ENCODE peak calls at places on chromosome 3, in ten cellular contexts. One of them, this sample, is unnamed. For H3K4me1, the result is how much of the 10 kb centered on the place peaks cover.

GRCh38 chr3:69294014-69294771 is 91.7 kb downstream of the FRMD4B start:
- DNase-seq in K562: no peak
- DNase-seq in hepatocyte: peak
- DNase-seq in trophoblast cell: peak
- DNase-seq in H9: no peak
- DNase-seq in fibroblast of lung: peak
- DNase-seq in endothelial cell of umbilical vein: no peak
- DNase-seq in neuronal stem cell: no peak
- DNase-seq in PC-3: peak
- DNase-seq in astrocyte: peak
- DNase-seq in this sample: peak

GRCh38 chr3:38805765-38806386 is 10.1 kb downstream of the SCN10A start:
- DNase-seq in K562: peak
- DNase-seq in hepatocyte: peak
- DNase-seq in trophoblast cell: peak
- DNase-seq in H9: peak
- DNase-seq in fibroblast of lung: peak
- DNase-seq in endothelial cell of umbilical vein: peak
- DNase-seq in neuronal stem cell: peak
- DNase-seq in PC-3: peak
- DNase-seq in astrocyte: peak
- DNase-seq in this sample: peak

GRCh38 chr3:143360244-143360643 is 240.7 kb downstream of the CHST2 start:
- DNase-seq in K562: no peak
- DNase-seq in hepatocyte: no peak
- DNase-seq in trophoblast cell: no peak
- DNase-seq in H9: no peak
- DNase-seq in fibroblast of lung: peak
- DNase-seq in endothelial cell of umbilical vein: no peak
- DNase-seq in neuronal stem cell: no peak
- DNase-seq in PC-3: no peak
- DNase-seq in astrocyte: peak
- DNase-seq in this sample: no peak

GRCh38 chr3:71156062-71156665 is 427.4 kb downstream of the FOXP1 start:
- DNase-seq in K562: no peak
- DNase-seq in hepatocyte: peak
- DNase-seq in trophoblast cell: no peak
- DNase-seq in H9: no peak
- DNase-seq in fibroblast of lung: no peak
- DNase-seq in endothelial cell of umbilical vein: no peak
- DNase-seq in neuronal stem cell: no peak
- DNase-seq in PC-3: peak
- DNase-seq in astrocyte: no peak
- DNase-seq in this sample: peak

GRCh38 chr3:25468866-25469319 is 40.8 kb downstream of the RARB start:
- DNase-seq in K562: no peak
- DNase-seq in hepatocyte: peak
- DNase-seq in trophoblast cell: no peak
- DNase-seq in H9: peak
- DNase-seq in fibroblast of lung: peak
- DNase-seq in endothelial cell of umbilical vein: peak
- DNase-seq in neuronal stem cell: no peak
- DNase-seq in PC-3: no peak
- DNase-seq in astrocyte: peak
- DNase-seq in this sample: no peak

GRCh38 chr3:57556459-57557087 is 499 bp downstream of the PDE12 start:
- DNase-seq in K562: peak
- DNase-seq in hepatocyte: peak
- DNase-seq in trophoblast cell: peak
- DNase-seq in H9: no peak
- DNase-seq in fibroblast of lung: peak
- DNase-seq in endothelial cell of umbilical vein: no peak
- DNase-seq in neuronal stem cell: no peak
- DNase-seq in PC-3: peak
- DNase-seq in astrocyte: peak
- DNase-seq in this sample: no peak

GRCh38 chr3:55416381-55416821 is 70.7 kb downstream of the WNT5A start:
- DNase-seq in K562: no peak
- DNase-seq in hepatocyte: peak
- DNase-seq in trophoblast cell: no peak
- DNase-seq in H9: no peak
- DNase-seq in fibroblast of lung: peak
- DNase-seq in endothelial cell of umbilical vein: no peak
- DNase-seq in neuronal stem cell: no peak
- DNase-seq in PC-3: peak
- DNase-seq in astrocyte: peak
- DNase-seq in this sample: no peak

GRCh38 chr3:23701711-23702110 is 104.0 kb upstream of the UBE2E1 start:
- DNase-seq in K562: no peak
- DNase-seq in hepatocyte: no peak
- DNase-seq in trophoblast cell: peak
- DNase-seq in H9: no peak
- DNase-seq in fibroblast of lung: no peak
- DNase-seq in endothelial cell of umbilical vein: no peak
- DNase-seq in neuronal stem cell: no peak
- DNase-seq in PC-3: no peak
- DNase-seq in astrocyte: no peak
- DNase-seq in this sample: no peak

GRCh38 chr3:97827741-97828471 is 6.1 kb downstream of the CRYBG3 start:
- DNase-seq in K562: no peak
- DNase-seq in hepatocyte: no peak
- DNase-seq in trophoblast cell: no peak
- DNase-seq in H9: no peak
- DNase-seq in fibroblast of lung: peak
- DNase-seq in endothelial cell of umbilical vein: peak
- DNase-seq in neuronal stem cell: no peak
- DNase-seq in PC-3: peak
- DNase-seq in astrocyte: no peak
- DNase-seq in this sample: no peak

GRCh38 chr3:86934851-86935250 is 56.1 kb downstream of the VGLL3 start:
- DNase-seq in K562: no peak
- DNase-seq in hepatocyte: no peak
- DNase-seq in trophoblast cell: peak
- DNase-seq in H9: no peak
- DNase-seq in fibroblast of lung: no peak
- DNase-seq in endothelial cell of umbilical vein: no peak
- DNase-seq in neuronal stem cell: no peak
- DNase-seq in PC-3: no peak
- DNase-seq in astrocyte: no peak
- DNase-seq in this sample: no peak

GRCh38 chr3:40631341-40631995 is 106.7 kb downstream of the ZNF621 start:
- DNase-seq in K562: no peak
- DNase-seq in hepatocyte: no peak
- DNase-seq in trophoblast cell: peak
- DNase-seq in H9: no peak
- DNase-seq in fibroblast of lung: no peak
- DNase-seq in endothelial cell of umbilical vein: no peak
- DNase-seq in neuronal stem cell: no peak
- DNase-seq in PC-3: no peak
- DNase-seq in astrocyte: no peak
- DNase-seq in this sample: no peak

GRCh38 chr3:115644391-115644790 is 21.1 kb downstream of the GAP43 start:
- DNase-seq in K562: no peak
- DNase-seq in hepatocyte: no peak
- DNase-seq in trophoblast cell: no peak
- DNase-seq in H9: no peak
- DNase-seq in fibroblast of lung: peak
- DNase-seq in endothelial cell of umbilical vein: no peak
- DNase-seq in neuronal stem cell: no peak
- DNase-seq in PC-3: no peak
- DNase-seq in astrocyte: peak
- DNase-seq in this sample: no peak

GRCh38 chr3:48038971-48039481 is 22.8 kb upstream of the MAP4 start:
- DNase-seq in K562: no peak
- DNase-seq in hepatocyte: no peak
- DNase-seq in trophoblast cell: peak
- DNase-seq in H9: no peak
- DNase-seq in fibroblast of lung: no peak
- DNase-seq in endothelial cell of umbilical vein: peak
- DNase-seq in neuronal stem cell: no peak
- DNase-seq in PC-3: no peak
- DNase-seq in astrocyte: no peak
- DNase-seq in this sample: no peak
- H3K4me2 ChIP-seq in K562: no peak
- H3K4me2 ChIP-seq in hepatocyte: peak
- H3K4me2 ChIP-seq in trophoblast cell: peak
- H3K4me2 ChIP-seq in H9: no peak
- H3K4me2 ChIP-seq in fibroblast of lung: peak
- H3K4me2 ChIP-seq in endothelial cell of umbilical vein: peak
- H3K4me2 ChIP-seq in neuronal stem cell: peak
- H3K4me2 ChIP-seq in PC-3: peak
- H3K4me2 ChIP-seq in astrocyte: peak
- H3K4me2 ChIP-seq in this sample: no peak

GRCh38 chr3:185934726-185935464 is 2.9 kb downstream of the TRA2B start:
- DNase-seq in K562: no peak
- DNase-seq in hepatocyte: no peak
- DNase-seq in trophoblast cell: no peak
- DNase-seq in H9: no peak
- DNase-seq in fibroblast of lung: no peak
- DNase-seq in endothelial cell of umbilical vein: peak
- DNase-seq in neuronal stem cell: no peak
- DNase-seq in PC-3: no peak
- DNase-seq in astrocyte: no peak
- DNase-seq in this sample: no peak
- H3K4me1 ChIP-seq in K562: under half
- H3K4me1 ChIP-seq in hepatocyte: under half
- H3K4me1 ChIP-seq in trophoblast cell: under half
- H3K4me1 ChIP-seq in H9: under half
- H3K4me1 ChIP-seq in fibroblast of lung: under half
- H3K4me1 ChIP-seq in endothelial cell of umbilical vein: half or more
- H3K4me1 ChIP-seq in neuronal stem cell: under half
- H3K4me1 ChIP-seq in PC-3: half or more
- H3K4me1 ChIP-seq in astrocyte: under half
- H3K4me1 ChIP-seq in this sample: under half

DNA sequence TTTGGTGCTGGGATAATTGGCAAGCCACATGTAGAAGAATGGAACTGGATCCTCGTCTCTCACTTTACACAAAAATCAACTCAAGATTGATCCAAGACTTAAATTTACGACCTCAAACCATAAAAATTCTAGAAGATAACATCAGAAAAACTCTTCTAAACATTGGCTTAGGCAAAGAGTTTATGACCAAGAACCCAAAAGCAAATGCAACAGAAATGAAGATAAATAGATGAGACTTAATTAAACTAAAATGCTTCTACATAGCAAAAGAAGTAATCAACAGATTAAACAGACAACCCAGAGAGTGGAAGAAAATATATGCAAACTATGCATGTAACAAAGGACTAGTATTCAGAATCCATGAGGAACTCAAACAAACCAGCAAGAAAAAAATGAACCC is 80.1 kb downstream of the CLDN1 start:
- DNase-seq in K562: no peak
- DNase-seq in hepatocyte: no peak
- DNase-seq in trophoblast cell: no peak
- DNase-seq in H9: no peak
- DNase-seq in fibroblast of lung: no peak
- DNase-seq in endothelial cell of umbilical vein: no peak
- DNase-seq in neuronal stem cell: no peak
- DNase-seq in PC-3: no peak
- DNase-seq in astrocyte: no peak
- DNase-seq in this sample: no peak
- H3K4me2 ChIP-seq in K562: no peak
- H3K4me2 ChIP-seq in hepatocyte: no peak
- H3K4me2 ChIP-seq in trophoblast cell: no peak
- H3K4me2 ChIP-seq in H9: no peak
- H3K4me2 ChIP-seq in fibroblast of lung: no peak
- H3K4me2 ChIP-seq in endothelial cell of umbilical vein: no peak
- H3K4me2 ChIP-seq in neuronal stem cell: no peak
- H3K4me2 ChIP-seq in PC-3: no peak
- H3K4me2 ChIP-seq in astrocyte: no peak
- H3K4me2 ChIP-seq in this sample: no peak

GRCh38 chr3:155110021-155110420 is 29.9 kb downstream of the MME start:
- DNase-seq in K562: no peak
- DNase-seq in hepatocyte: no peak
- DNase-seq in trophoblast cell: no peak
- DNase-seq in H9: no peak
- DNase-seq in fibroblast of lung: no peak
- DNase-seq in endothelial cell of umbilical vein: no peak
- DNase-seq in neuronal stem cell: no peak
- DNase-seq in PC-3: no peak
- DNase-seq in astrocyte: no peak
- DNase-seq in this sample: no peak
- H3K4me1 ChIP-seq in K562: under half
- H3K4me1 ChIP-seq in hepatocyte: under half
- H3K4me1 ChIP-seq in trophoblast cell: under half
- H3K4me1 ChIP-seq in H9: under half
- H3K4me1 ChIP-seq in fibroblast of lung: under half
- H3K4me1 ChIP-seq in endothelial cell of umbilical vein: under half
- H3K4me1 ChIP-seq in neuronal stem cell: under half
- H3K4me1 ChIP-seq in PC-3: under half
- H3K4me1 ChIP-seq in astrocyte: under half
- H3K4me1 ChIP-seq in this sample: under half

DNA sequence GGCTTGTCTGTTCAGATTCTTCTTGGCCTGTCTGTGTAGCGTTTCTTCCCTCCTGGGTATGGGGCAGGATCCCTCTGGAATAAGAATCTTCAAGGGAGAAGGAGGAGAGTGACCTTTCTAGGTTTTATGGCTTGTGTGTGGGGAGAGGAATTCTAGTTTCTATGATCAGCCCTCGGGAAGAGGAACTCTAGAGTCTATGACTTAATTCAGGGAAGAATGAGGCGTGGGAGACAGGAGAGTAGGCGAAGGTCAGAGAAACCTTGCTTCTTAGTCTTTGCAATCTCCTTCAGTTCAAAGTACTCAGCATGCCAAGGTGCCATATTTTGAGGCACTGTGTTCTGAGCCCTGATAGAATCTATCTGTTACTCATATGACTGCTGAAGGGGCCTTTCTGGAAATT is 99.2 kb upstream of the C3orf80 start:
- DNase-seq in K562: no peak
- DNase-seq in hepatocyte: no peak
- DNase-seq in trophoblast cell: no peak
- DNase-seq in H9: no peak
- DNase-seq in fibroblast of lung: peak
- DNase-seq in endothelial cell of umbilical vein: peak
- DNase-seq in neuronal stem cell: no peak
- DNase-seq in PC-3: no peak
- DNase-seq in astrocyte: peak
- DNase-seq in this sample: no peak
- H3K4me2 ChIP-seq in K562: no peak
- H3K4me2 ChIP-seq in hepatocyte: no peak
- H3K4me2 ChIP-seq in trophoblast cell: no peak
- H3K4me2 ChIP-seq in H9: no peak
- H3K4me2 ChIP-seq in fibroblast of lung: no peak
- H3K4me2 ChIP-seq in endothelial cell of umbilical vein: no peak
- H3K4me2 ChIP-seq in neuronal stem cell: no peak
- H3K4me2 ChIP-seq in PC-3: no peak
- H3K4me2 ChIP-seq in astrocyte: no peak
- H3K4me2 ChIP-seq in this sample: no peak

DNA sequence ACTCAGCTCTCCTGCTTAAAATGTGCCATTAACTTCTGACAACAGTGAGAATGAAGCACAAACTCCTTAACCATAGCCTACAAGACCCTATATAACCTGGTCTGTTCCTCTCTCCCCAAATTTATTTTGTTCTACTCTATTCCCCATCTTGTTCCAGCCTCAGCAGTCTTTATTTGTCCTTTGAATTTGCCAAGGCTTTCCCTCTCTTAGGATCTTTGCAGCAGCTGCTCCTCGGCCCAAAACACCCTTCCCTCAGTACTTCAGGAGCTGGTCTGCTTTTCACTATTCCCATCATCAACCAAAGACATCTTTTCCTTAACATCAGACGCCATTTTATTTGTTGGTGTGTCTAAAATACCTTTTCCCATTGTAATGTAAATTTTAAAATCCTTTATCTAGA is 10.2 kb downstream of the PRICKLE2 start:
- DNase-seq in K562: no peak
- DNase-seq in hepatocyte: no peak
- DNase-seq in trophoblast cell: no peak
- DNase-seq in H9: no peak
- DNase-seq in fibroblast of lung: no peak
- DNase-seq in endothelial cell of umbilical vein: no peak
- DNase-seq in neuronal stem cell: no peak
- DNase-seq in PC-3: no peak
- DNase-seq in astrocyte: no peak
- DNase-seq in this sample: no peak
- H3K4me1 ChIP-seq in K562: under half
- H3K4me1 ChIP-seq in hepatocyte: under half
- H3K4me1 ChIP-seq in trophoblast cell: under half
- H3K4me1 ChIP-seq in H9: under half
- H3K4me1 ChIP-seq in fibroblast of lung: under half
- H3K4me1 ChIP-seq in endothelial cell of umbilical vein: under half
- H3K4me1 ChIP-seq in neuronal stem cell: under half
- H3K4me1 ChIP-seq in PC-3: under half
- H3K4me1 ChIP-seq in astrocyte: under half
- H3K4me1 ChIP-seq in this sample: under half

This sample was measured in keratinocyte.